ENCODE peak calls at places on chromosomes 6 and 20, in seven cellular contexts. W is neuronal stem cell, M is H9, E is IMR-90, K is mesendoderm, Y is H1, B is mesenchymal stem cell. C is an unnamed sample.

GRCh38 chr20:52346797-52347196 is 155.2 kb upstream of the ZFP64 start:
- DNase-seq in W (no peak), M (no peak), E (no peak), K (no peak), Y (no peak), B (no peak), C (peak; percentile 8)

GRCh38 chr20:48463916-48464315 is 363.9 kb downstream of the PREX1 start:
- DNase-seq in W (no peak), M (no peak), E (peak; percentile 63), K (peak; percentile 39), Y (no peak), B (peak; percentile 47), C (no peak)

GRCh38 chr6:11644601-11645000 is 107.1 kb downstream of the TMEM170B start:
- DNase-seq in W (no peak), M (no peak), E (no peak), K (no peak), Y (no peak), B (no peak), C (peak; percentile 64)

GRCh38 chr6:128131566-128131965 is 230.7 kb upstream of the THEMIS start:
- DNase-seq in W (no peak), M (no peak), E (peak; percentile 65), K (no peak), Y (no peak), B (peak; percentile 11), C (no peak)

GRCh38 chr6:39084506-39084905 is 30.5 kb downstream of the SAYSD1 start:
- DNase-seq in W (no peak), M (no peak), E (no peak), K (no peak), Y (no peak), B (no peak), C (no peak)

GRCh38 chr20:30816182-30816645 is 441.2 kb upstream of the DEFB115 start:
- DNase-seq in W (no peak), M (peak; percentile 38), E (no peak), K (no peak), Y (no peak), B (no peak), C (no peak)

GRCh38 chr20:23293689-23294088 is 56.9 kb upstream of the NXT1 start:
- DNase-seq in W (no peak), M (no peak), E (no peak), K (no peak), Y (no peak), B (peak; percentile 47), C (no peak)

GRCh38 chr6:31574106-31575061 is 981 bp upstream of the TNF start:
- DNase-seq in W (no peak), M (peak; percentile 52), E (no peak), K (peak; percentile 63), Y (no peak), B (no peak), C (no peak)

GRCh38 chr6:87333033-87333432 is 4.0 kb upstream of the GJB7 start:
- DNase-seq in W (no peak), M (no peak), E (no peak), K (peak; percentile 72), Y (no peak), B (no peak), C (no peak)

GRCh38 chr6:43074847-43075741 is 1.0 kb upstream of the PTK7 start:
- DNase-seq in W (no peak), M (no peak), E (peak; percentile 80), K (no peak), Y (no peak), B (peak; percentile 71), C (no peak)

GRCh38 chr6:84263557-84263956 is 36.1 kb upstream of the CEP162 start:
- DNase-seq in W (no peak), M (peak; percentile 46), E (no peak), K (peak; percentile 77), Y (no peak), B (no peak), C (peak; percentile 57)

GRCh38 chr6:112360498-112360897 is 13.4 kb downstream of the RFPL4B start:
- DNase-seq in W (no peak), M (no peak), E (peak; percentile 29), K (peak; percentile 4), Y (no peak), B (peak; percentile 10), C (no peak)

GRCh38 chr6:30744054-30744805 is at the start of gene IER3:
- DNase-seq in W (peak; percentile 70), M (peak; percentile 93), E (peak; percentile 95), K (peak; percentile 98), Y (peak; percentile 91), B (peak; percentile 96), C (peak; percentile 89)

GRCh38 chr20:4607287-4607713 is 114.4 kb upstream of the PRND start:
- DNase-seq in W (peak; percentile 74), M (peak; percentile 64), E (peak; percentile 70), K (peak; percentile 77), Y (peak; percentile 69), B (peak; percentile 73), C (peak; percentile 30)

GRCh38 chr20:50434653-50435396 is 75.4 kb upstream of the PTPN1 start:
- DNase-seq in W (no peak), M (no peak), E (peak; percentile 86), K (peak; percentile 89), Y (no peak), B (peak; percentile 92), C (no peak)

GRCh38 chr6:31203345-31203979 is 33.0 kb upstream of the POU5F1 start:
- DNase-seq in W (no peak), M (no peak), E (peak; percentile 71), K (peak; percentile 28), Y (no peak), B (peak; percentile 78), C (peak; percentile 73)

GRCh38 chr6:16707101-16707783 is 54.0 kb downstream of the ATXN1 start:
- DNase-seq in W (no peak), M (no peak), E (no peak), K (no peak), Y (no peak), B (no peak), C (no peak)

GRCh38 chr6:138689849-138690248 is 83.7 kb upstream of the CCDC28A start:
- DNase-seq in W (no peak), M (no peak), E (peak; percentile 36), K (no peak), Y (no peak), B (no peak), C (peak; percentile 75)

GRCh38 chr20:25695532-25696383 is 895 bp downstream of the ZNF337 start:
- DNase-seq in W (peak; percentile 12), M (no peak), E (no peak), K (no peak), Y (no peak), B (no peak), C (no peak)

GRCh38 chr6:34094474-34095135 is 51.3 kb downstream of the GRM4 start:
- DNase-seq in W (no peak), M (no peak), E (no peak), K (no peak), Y (no peak), B (no peak), C (no peak)

GRCh38 chr20:32820000-32820697 is 395 bp downstream of the MAPRE1 start:
- DNase-seq in W (peak; percentile 76), M (peak; percentile 92), E (peak; percentile 40), K (peak; percentile 88), Y (peak; percentile 93), B (peak; percentile 62), C (peak; percentile 53)

GRCh38 chr20:14477125-14477524 is 139.7 kb upstream of the FLRT3 start:
- DNase-seq in W (no peak), M (no peak), E (peak; percentile 73), K (no peak), Y (no peak), B (peak; percentile 5), C (no peak)
- H4K8ac ChIP-seq in W (no peak overlapping the region), M (no peak overlapping the region), E (peak overlapping the region; percentile 10), K (no peak overlapping the region), Y (no peak overlapping the region), B (no peak overlapping the region), C (no peak overlapping the region)

GRCh38 chr20:1282966-1283365 is 16.9 kb downstream of the SNPH start:
- DNase-seq in W (no peak), M (peak; percentile 6), E (no peak), K (no peak), Y (no peak), B (no peak), C (no peak)

GRCh38 chr20:1287787-1288569 is 21.9 kb downstream of the SNPH start:
- DNase-seq in W (no peak), M (no peak), E (no peak), K (no peak), Y (no peak), B (no peak), C (no peak)

GRCh38 chr20:1287306-1287705 is 21.2 kb downstream of the SNPH start:
- DNase-seq in W (no peak), M (no peak), E (no peak), K (no peak), Y (no peak), B (no peak), C (no peak)

GRCh38 chr20:1283522-1284210 is 17.6 kb downstream of the SNPH start:
- DNase-seq in W (no peak), M (no peak), E (peak; percentile 30), K (peak; percentile 13), Y (no peak), B (peak; percentile 64), C (no peak)

DNA sequence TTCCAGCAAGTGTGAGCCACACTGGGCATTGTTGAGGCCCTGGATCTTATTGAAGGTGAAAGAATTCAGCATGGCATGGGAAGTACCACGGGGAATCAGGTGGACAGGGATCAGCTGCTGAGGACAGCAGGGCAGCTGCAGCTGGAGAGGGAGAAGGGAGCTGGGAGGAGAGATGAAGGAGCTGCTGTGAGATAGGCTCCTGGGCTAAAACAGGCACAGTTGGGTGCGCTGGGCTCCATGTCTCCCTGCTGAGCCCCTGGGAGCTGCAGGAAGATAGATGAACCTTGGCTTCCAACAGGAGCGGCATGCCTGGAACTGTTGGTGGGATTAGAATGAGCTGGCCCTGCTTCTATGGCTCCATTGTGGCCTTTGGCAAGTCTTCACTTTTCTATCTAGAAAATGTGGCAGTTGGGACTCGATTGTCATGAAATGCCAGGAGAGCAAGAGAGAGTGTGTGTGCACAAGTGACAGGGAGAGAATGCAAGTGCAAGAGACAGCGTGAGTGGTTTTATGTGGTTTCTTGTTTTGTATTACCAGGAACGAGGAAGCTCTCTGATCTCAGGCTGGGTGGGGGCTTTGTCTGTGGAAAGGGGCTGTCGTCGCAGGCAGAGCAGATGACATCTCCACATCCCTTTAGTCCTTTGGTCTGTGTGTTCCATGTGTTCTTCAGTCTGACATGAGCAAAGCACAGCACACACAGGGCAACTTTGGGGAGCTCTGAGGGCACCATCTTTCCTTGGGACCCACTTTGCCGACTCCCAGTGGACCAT is 20.4 kb downstream of the SNPH start:
- DNase-seq in W (no peak), M (no peak), E (no peak), K (no peak), Y (no peak), B (no peak), C (no peak)
- H3K4me2 ChIP-seq in W (no peak overlapping the region), M (no peak overlapping the region), E (no peak overlapping the region), K (no peak overlapping the region), Y (no peak overlapping the region), B (no peak overlapping the region), C (no peak overlapping the region)

GRCh38 chr6:7325750-7326149 is 12.8 kb upstream of the SSR1 start:
- DNase-seq in W (no peak), M (no peak), E (no peak), K (no peak), Y (no peak), B (no peak), C (no peak)
- H4K8ac ChIP-seq in W (no peak overlapping the region), M (no peak overlapping the region), E (no peak overlapping the region), K (no peak overlapping the region), Y (no peak overlapping the region), B (no peak overlapping the region), C (no peak overlapping the region)

DNA sequence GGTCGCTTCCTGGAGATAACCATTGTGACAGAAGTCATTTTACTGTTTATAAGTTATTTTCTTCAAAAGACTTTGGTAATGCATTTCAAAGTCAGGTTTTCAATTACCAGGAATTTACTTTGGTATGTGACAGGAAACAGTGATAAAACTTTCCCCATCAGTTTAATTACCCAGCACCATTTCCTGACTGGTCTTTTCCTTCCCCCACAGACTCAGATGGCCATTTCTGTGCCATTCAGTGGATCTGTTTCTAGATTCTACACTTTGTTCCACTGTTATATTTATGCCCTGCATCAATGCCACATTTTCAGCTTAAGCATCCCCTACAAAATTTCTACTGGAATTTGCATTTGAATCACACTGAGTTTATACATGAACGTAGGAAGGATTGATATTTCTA is 16.3 kb downstream of the RRBP1 start:
- DNase-seq in W (no peak), M (no peak), E (no peak), K (peak; percentile 43), Y (no peak), B (no peak), C (no peak)
- H3K4me2 ChIP-seq in W (no peak overlapping the region), M (no peak overlapping the region), E (no peak overlapping the region), K (no peak overlapping the region), Y (no peak overlapping the region), B (no peak overlapping the region), C (no peak overlapping the region)